ENCODE peak calls at places on chromosomes 13 and 19, in six cellular contexts. Z is activated CD4-positive, alpha-beta T cell treated with anti-CD3 and anti-CD28 coated beads for 1 hour; C is RWPE1; H is cardiac fibroblast; D is AG04450; E is B cell. L is an unnamed sample.

GRCh38 chr13:21071015-21071414 is 9.6 kb upstream of the LATS2 start:
- DNase-seq in Z (no peak), C (no peak), H (peak), D (no peak), E (no peak), L (no peak)

GRCh38 chr19:12331211-12331941 is 2.1 kb downstream of the ZNF563 start:
- DNase-seq in Z (peak), C (no peak), H (no peak), D (no peak), E (peak), L (no peak)

GRCh38 chr19:29715695-29716581 is 877 bp upstream of the C19orf12 start:
- DNase-seq in Z (no peak), C (no peak), H (peak), D (no peak), E (no peak), L (no peak)

GRCh38 chr13:113654591-113655357 is 3.2 kb downstream of the ATP4B start:
- DNase-seq in Z (no peak), C (no peak), H (no peak), D (no peak), E (no peak), L (no peak)

GRCh38 chr19:30919737-30920136 is 429.5 kb downstream of the TSHZ3 start:
- DNase-seq in Z (no peak), C (no peak), H (no peak), D (no peak), E (no peak), L (no peak)

GRCh38 chr19:55544776-55545439 is 435 bp downstream of the SBK3 start:
- DNase-seq in Z (no peak), C (no peak), H (no peak), D (no peak), E (no peak), L (no peak)

GRCh38 chr19:45764487-45764886 is 4.6 kb downstream of the SIX5 start:
- DNase-seq in Z (no peak), C (no peak), H (no peak), D (no peak), E (no peak), L (no peak)

GRCh38 chr19:7833225-7834156 is 3.5 kb downstream of the EVI5L start:
- DNase-seq in Z (no peak), C (peak), H (peak), D (no peak), E (no peak), L (no peak)

GRCh38 chr19:23774156-23774971 is 15.7 kb upstream of the ZNF681 start:
- DNase-seq in Z (no peak), C (no peak), H (no peak), D (no peak), E (no peak), L (no peak)

GRCh38 chr13:76826527-76826926 is 59.7 kb downstream of the KCTD12 start:
- DNase-seq in Z (no peak), C (no peak), H (no peak), D (no peak), E (no peak), L (no peak)

GRCh38 chr19:48330012-48330681 is 4.8 kb downstream of the EMP3 start:
- DNase-seq in Z (peak), C (no peak), H (no peak), D (no peak), E (peak), L (no peak)

GRCh38 chr19:10158071-10158470 is 36.7 kb downstream of the DNMT1 start:
- DNase-seq in Z (no peak), C (no peak), H (no peak), D (no peak), E (no peak), L (no peak)

GRCh38 chr19:56477429-56478338 is 539 bp upstream of the ZNF667 start:
- DNase-seq in Z (peak), C (peak), H (peak), D (peak), E (peak), L (peak)

GRCh38 chr13:50948576-50948975 is 39.0 kb downstream of the RNASEH2B start:
- DNase-seq in Z (no peak), C (no peak), H (no peak), D (no peak), E (no peak), L (peak)

GRCh38 chr19:38658462-38659306 is 11.2 kb downstream of the ACTN4 start:
- DNase-seq in Z (no peak), C (peak), H (peak), D (peak), E (no peak), L (peak)

L was measured in AG09309.